ENCODE peak calls at places on chromosomes 16 and 17, in six cellular contexts. One of them, this sample, is unnamed.

GRCh38 chr16:15396948-15397594 is 1.5 kb downstream of the MPV17L start:
- DNase-seq in thoracic aorta: no peak
- DNase-seq in LNCaP clone FGC: no peak
- DNase-seq in heart right ventricle: no peak
- DNase-seq in psoas muscle: no peak
- DNase-seq in fibroblast of the aortic adventitia: no peak
- DNase-seq in this sample: no peak

GRCh38 chr17:2419526-2419925 is 18.7 kb upstream of the MNT start:
- DNase-seq in thoracic aorta: no peak
- DNase-seq in LNCaP clone FGC: no peak
- DNase-seq in heart right ventricle: no peak
- DNase-seq in psoas muscle: no peak
- DNase-seq in fibroblast of the aortic adventitia: no peak
- DNase-seq in this sample: no peak

GRCh38 chr17:7056386-7056785 is 12.5 kb upstream of the SLC16A11 start:
- DNase-seq in thoracic aorta: no peak
- DNase-seq in LNCaP clone FGC: no peak
- DNase-seq in heart right ventricle: no peak
- DNase-seq in psoas muscle: no peak
- DNase-seq in fibroblast of the aortic adventitia: no peak
- DNase-seq in this sample: peak; percentile 4

GRCh38 chr16:9124444-9124843 is 33.0 kb downstream of the HAPSTR1 start:
- DNase-seq in thoracic aorta: no peak
- DNase-seq in LNCaP clone FGC: no peak
- DNase-seq in heart right ventricle: no peak
- DNase-seq in psoas muscle: no peak
- DNase-seq in fibroblast of the aortic adventitia: no peak
- DNase-seq in this sample: no peak

GRCh38 chr17:32259596-32259995 is 6.0 kb upstream of the RHBDL3 start:
- DNase-seq in thoracic aorta: no peak
- DNase-seq in LNCaP clone FGC: no peak
- DNase-seq in heart right ventricle: no peak
- DNase-seq in psoas muscle: no peak
- DNase-seq in fibroblast of the aortic adventitia: peak; percentile 63
- DNase-seq in this sample: no peak

GRCh38 chr17:72408122-72408382 is 287.2 kb downstream of the SOX9 start:
- DNase-seq in thoracic aorta: no peak
- DNase-seq in LNCaP clone FGC: no peak
- DNase-seq in heart right ventricle: no peak
- DNase-seq in psoas muscle: no peak
- DNase-seq in fibroblast of the aortic adventitia: no peak
- DNase-seq in this sample: no peak

GRCh38 chr17:73976676-73977521 is 226.6 kb upstream of the RPL38 start:
- DNase-seq in thoracic aorta: no peak
- DNase-seq in LNCaP clone FGC: no peak
- DNase-seq in heart right ventricle: peak; percentile 25
- DNase-seq in psoas muscle: no peak
- DNase-seq in fibroblast of the aortic adventitia: peak; percentile 4
- DNase-seq in this sample: no peak

GRCh38 chr17:1498869-1499268 is 6.4 kb upstream of the MYO1C start:
- DNase-seq in thoracic aorta: no peak
- DNase-seq in LNCaP clone FGC: no peak
- DNase-seq in heart right ventricle: no peak
- DNase-seq in psoas muscle: no peak
- DNase-seq in fibroblast of the aortic adventitia: peak; percentile 43
- DNase-seq in this sample: peak; percentile 40

GRCh38 chr17:63452091-63452978 is 6.2 kb upstream of the CYB561 start:
- DNase-seq in thoracic aorta: no peak
- DNase-seq in LNCaP clone FGC: no peak
- DNase-seq in heart right ventricle: no peak
- DNase-seq in psoas muscle: no peak
- DNase-seq in fibroblast of the aortic adventitia: no peak
- DNase-seq in this sample: no peak

GRCh38 chr16:3681206-3681605 is 26.7 kb downstream of the DNASE1 start:
- DNase-seq in thoracic aorta: no peak
- DNase-seq in LNCaP clone FGC: no peak
- DNase-seq in heart right ventricle: peak; percentile 26
- DNase-seq in psoas muscle: peak; percentile 77
- DNase-seq in fibroblast of the aortic adventitia: no peak
- DNase-seq in this sample: no peak

GRCh38 chr17:81821603-81822311 is 11.3 kb downstream of the MCRIP1 start:
- DNase-seq in thoracic aorta: peak; percentile 40
- DNase-seq in LNCaP clone FGC: peak; percentile 93
- DNase-seq in heart right ventricle: peak; percentile 85
- DNase-seq in psoas muscle: peak; percentile 95
- DNase-seq in fibroblast of the aortic adventitia: peak; percentile 55
- DNase-seq in this sample: no peak
- TF ChIP-seq CTCF in thoracic aorta: peak; percentile 58
- TF ChIP-seq CTCF in LNCaP clone FGC: peak; percentile 83
- TF ChIP-seq CTCF in heart right ventricle: peak; percentile 68
- TF ChIP-seq CTCF in psoas muscle: peak; percentile 70
- TF ChIP-seq CTCF in fibroblast of the aortic adventitia: peak; percentile 58
- TF ChIP-seq CTCF in this sample: peak; percentile 69

GRCh38 chr16:90083139-90083538 is 6.0 kb upstream of the PRDM7 start:
- DNase-seq in thoracic aorta: no peak
- DNase-seq in LNCaP clone FGC: no peak
- DNase-seq in heart right ventricle: no peak
- DNase-seq in psoas muscle: no peak
- DNase-seq in fibroblast of the aortic adventitia: no peak
- DNase-seq in this sample: no peak

GRCh38 chr16:90081606-90081970 is 4.5 kb upstream of the PRDM7 start:
- DNase-seq in thoracic aorta: no peak
- DNase-seq in LNCaP clone FGC: no peak
- DNase-seq in heart right ventricle: no peak
- DNase-seq in psoas muscle: no peak
- DNase-seq in fibroblast of the aortic adventitia: no peak
- DNase-seq in this sample: no peak

GRCh38 chr16:90078594-90078895 is 1.4 kb upstream of the PRDM7 start:
- DNase-seq in thoracic aorta: no peak
- DNase-seq in LNCaP clone FGC: no peak
- DNase-seq in heart right ventricle: no peak
- DNase-seq in psoas muscle: no peak
- DNase-seq in fibroblast of the aortic adventitia: no peak
- DNase-seq in this sample: no peak

GRCh38 chr16:90077240-90077756 is at the start of gene PRDM7:
- DNase-seq in thoracic aorta: peak; percentile 72
- DNase-seq in LNCaP clone FGC: peak; percentile 93
- DNase-seq in heart right ventricle: peak; percentile 93
- DNase-seq in psoas muscle: peak; percentile 98
- DNase-seq in fibroblast of the aortic adventitia: peak; percentile 94
- DNase-seq in this sample: peak; percentile 72

GRCh38 chr16:90077757-90078593 is 844 bp upstream of the PRDM7 start:
- DNase-seq in thoracic aorta: no peak
- DNase-seq in LNCaP clone FGC: no peak
- DNase-seq in heart right ventricle: no peak
- DNase-seq in psoas muscle: no peak
- DNase-seq in fibroblast of the aortic adventitia: peak; percentile 38
- DNase-seq in this sample: peak; percentile 4
- TF ChIP-seq CTCF in thoracic aorta: no peak
- TF ChIP-seq CTCF in LNCaP clone FGC: no peak
- TF ChIP-seq CTCF in heart right ventricle: no peak
- TF ChIP-seq CTCF in psoas muscle: no peak
- TF ChIP-seq CTCF in fibroblast of the aortic adventitia: peak; percentile 12
- TF ChIP-seq CTCF in this sample: peak; percentile 9

GRCh38 chr17:38868095-38868967 is 1.5 kb upstream of the LASP1 start:
- DNase-seq in thoracic aorta: no peak
- DNase-seq in LNCaP clone FGC: no peak
- DNase-seq in heart right ventricle: peak; percentile 72
- DNase-seq in psoas muscle: peak; percentile 74
- DNase-seq in fibroblast of the aortic adventitia: peak; percentile 69
- DNase-seq in this sample: no peak

GRCh38 chr17:38864636-38865398 is 5.0 kb upstream of the LASP1 start:
- DNase-seq in thoracic aorta: no peak
- DNase-seq in LNCaP clone FGC: no peak
- DNase-seq in heart right ventricle: no peak
- DNase-seq in psoas muscle: no peak
- DNase-seq in fibroblast of the aortic adventitia: no peak
- DNase-seq in this sample: no peak

GRCh38 chr17:38868968-38869646 is 751 bp upstream of the LASP1 start:
- DNase-seq in thoracic aorta: peak; percentile 63
- DNase-seq in LNCaP clone FGC: no peak
- DNase-seq in heart right ventricle: peak; percentile 92
- DNase-seq in psoas muscle: peak; percentile 93
- DNase-seq in fibroblast of the aortic adventitia: peak; percentile 93
- DNase-seq in this sample: peak; percentile 58

GRCh38 chr17:38869647-38870258 is at the start of gene LASP1:
- DNase-seq in thoracic aorta: peak; percentile 53
- DNase-seq in LNCaP clone FGC: no peak
- DNase-seq in heart right ventricle: peak; percentile 90
- DNase-seq in psoas muscle: peak; percentile 93
- DNase-seq in fibroblast of the aortic adventitia: peak; percentile 82
- DNase-seq in this sample: no peak

GRCh38 chr17:38867179-38867994 is 2.5 kb upstream of the LASP1 start:
- DNase-seq in thoracic aorta: no peak
- DNase-seq in LNCaP clone FGC: no peak
- DNase-seq in heart right ventricle: peak; percentile 57
- DNase-seq in psoas muscle: no peak
- DNase-seq in fibroblast of the aortic adventitia: peak; percentile 85
- DNase-seq in this sample: no peak
- TF ChIP-seq CTCF in thoracic aorta: peak; percentile 39
- TF ChIP-seq CTCF in LNCaP clone FGC: peak; percentile 13
- TF ChIP-seq CTCF in heart right ventricle: peak; percentile 19
- TF ChIP-seq CTCF in psoas muscle: no peak
- TF ChIP-seq CTCF in fibroblast of the aortic adventitia: peak; percentile 34
- TF ChIP-seq CTCF in this sample: no peak

GRCh38 chr17:75632428-75632827 is 806 bp upstream of the SMIM5 start:
- DNase-seq in thoracic aorta: no peak
- DNase-seq in LNCaP clone FGC: no peak
- DNase-seq in heart right ventricle: no peak
- DNase-seq in psoas muscle: peak; percentile 48
- DNase-seq in fibroblast of the aortic adventitia: no peak
- DNase-seq in this sample: no peak

GRCh38 chr17:75631353-75631752 is 1.9 kb upstream of the SMIM5 start:
- DNase-seq in thoracic aorta: no peak
- DNase-seq in LNCaP clone FGC: no peak
- DNase-seq in heart right ventricle: no peak
- DNase-seq in psoas muscle: peak; percentile 37
- DNase-seq in fibroblast of the aortic adventitia: no peak
- DNase-seq in this sample: no peak

GRCh38 chr17:75633484-75634375 is 496 bp downstream of the SMIM5 start:
- DNase-seq in thoracic aorta: peak; percentile 38
- DNase-seq in LNCaP clone FGC: peak; percentile 86
- DNase-seq in heart right ventricle: peak; percentile 94
- DNase-seq in psoas muscle: peak; percentile 95
- DNase-seq in fibroblast of the aortic adventitia: peak; percentile 83
- DNase-seq in this sample: peak; percentile 64

GRCh38 chr17:75634376-75634740 is 1.1 kb downstream of the SMIM5 start:
- DNase-seq in thoracic aorta: no peak
- DNase-seq in LNCaP clone FGC: no peak
- DNase-seq in heart right ventricle: no peak
- DNase-seq in psoas muscle: no peak
- DNase-seq in fibroblast of the aortic adventitia: no peak
- DNase-seq in this sample: no peak

GRCh38 chr17:75632863-75633483 is at the start of gene SMIM5:
- DNase-seq in thoracic aorta: peak; percentile 50
- DNase-seq in LNCaP clone FGC: peak; percentile 26
- DNase-seq in heart right ventricle: peak; percentile 86
- DNase-seq in psoas muscle: peak; percentile 95
- DNase-seq in fibroblast of the aortic adventitia: peak; percentile 86
- DNase-seq in this sample: peak; percentile 45
- TF ChIP-seq CTCF in thoracic aorta: peak; percentile 96
- TF ChIP-seq CTCF in LNCaP clone FGC: peak; percentile 97
- TF ChIP-seq CTCF in heart right ventricle: peak; percentile 92
- TF ChIP-seq CTCF in psoas muscle: peak; percentile 97
- TF ChIP-seq CTCF in fibroblast of the aortic adventitia: peak; percentile 96
- TF ChIP-seq CTCF in this sample: peak; percentile 96

GRCh38 chr17:78576389-78577112 is 645 bp downstream of the DNAH17 start:
- DNase-seq in thoracic aorta: no peak
- DNase-seq in LNCaP clone FGC: no peak
- DNase-seq in heart right ventricle: peak; percentile 43
- DNase-seq in psoas muscle: peak; percentile 52
- DNase-seq in fibroblast of the aortic adventitia: no peak
- DNase-seq in this sample: no peak

GRCh38 chr17:78572277-78573205 is 4.7 kb downstream of the DNAH17 start:
- DNase-seq in thoracic aorta: no peak
- DNase-seq in LNCaP clone FGC: no peak
- DNase-seq in heart right ventricle: no peak
- DNase-seq in psoas muscle: no peak
- DNase-seq in fibroblast of the aortic adventitia: no peak
- DNase-seq in this sample: no peak

GRCh38 chr17:78575899-78576298 is 1.3 kb downstream of the DNAH17 start:
- DNase-seq in thoracic aorta: no peak
- DNase-seq in LNCaP clone FGC: no peak
- DNase-seq in heart right ventricle: no peak
- DNase-seq in psoas muscle: peak; percentile 12
- DNase-seq in fibroblast of the aortic adventitia: no peak
- DNase-seq in this sample: no peak

GRCh38 chr17:78575340-78575739 is 1.9 kb downstream of the DNAH17 start:
- DNase-seq in thoracic aorta: no peak
- DNase-seq in LNCaP clone FGC: no peak
- DNase-seq in heart right ventricle: no peak
- DNase-seq in psoas muscle: peak; percentile 30
- DNase-seq in fibroblast of the aortic adventitia: no peak
- DNase-seq in this sample: no peak

GRCh38 chr17:78573955-78574354 is 3.2 kb downstream of the DNAH17 start:
- DNase-seq in thoracic aorta: no peak
- DNase-seq in LNCaP clone FGC: no peak
- DNase-seq in heart right ventricle: no peak
- DNase-seq in psoas muscle: peak; percentile 34
- DNase-seq in fibroblast of the aortic adventitia: no peak
- DNase-seq in this sample: no peak
- TF ChIP-seq CTCF in thoracic aorta: no peak
- TF ChIP-seq CTCF in LNCaP clone FGC: peak; percentile 16
- TF ChIP-seq CTCF in heart right ventricle: no peak
- TF ChIP-seq CTCF in psoas muscle: no peak
- TF ChIP-seq CTCF in fibroblast of the aortic adventitia: no peak
- TF ChIP-seq CTCF in this sample: no peak

DNA sequence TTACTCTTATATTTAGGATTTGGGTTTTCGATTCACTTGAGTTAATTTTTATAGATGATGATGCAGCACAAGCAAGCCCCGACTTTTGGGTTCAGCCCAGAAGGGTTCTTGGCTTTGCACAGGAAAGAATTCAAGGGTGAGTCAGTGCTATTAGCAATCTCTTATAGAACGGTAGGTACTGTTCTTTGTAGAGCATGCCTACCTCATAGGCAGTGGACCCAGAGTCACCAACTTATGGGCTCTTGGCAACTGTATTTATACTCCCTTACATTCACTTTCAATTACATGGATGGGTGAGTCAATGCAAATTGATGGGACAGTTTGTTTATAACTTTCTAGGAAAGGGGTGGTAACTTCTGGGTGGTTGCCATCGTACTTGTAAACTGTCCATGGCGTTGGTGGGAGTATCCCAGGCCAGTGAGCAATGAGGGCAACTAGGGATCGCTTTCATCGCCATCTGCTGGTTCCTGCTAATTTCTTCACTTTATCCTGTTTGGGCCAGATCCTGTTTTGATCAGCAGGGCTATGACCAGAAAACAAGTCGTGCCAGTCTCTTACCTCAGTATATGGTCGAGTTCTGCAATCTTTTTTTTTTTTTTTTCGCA is 362.6 kb downstream of the CNTNAP4 start:
- DNase-seq in thoracic aorta: no peak
- DNase-seq in LNCaP clone FGC: peak; percentile 53
- DNase-seq in heart right ventricle: no peak
- DNase-seq in psoas muscle: no peak
- DNase-seq in fibroblast of the aortic adventitia: peak; percentile 7
- DNase-seq in this sample: no peak
- TF ChIP-seq CTCF in thoracic aorta: no peak
- TF ChIP-seq CTCF in LNCaP clone FGC: peak; percentile 47
- TF ChIP-seq CTCF in heart right ventricle: no peak
- TF ChIP-seq CTCF in psoas muscle: no peak
- TF ChIP-seq CTCF in fibroblast of the aortic adventitia: peak; percentile 2
- TF ChIP-seq CTCF in this sample: no peak

GRCh38 chr17:77620282-77620681 is 338.2 kb upstream of the TNRC6C start:
- DNase-seq in thoracic aorta: no peak
- DNase-seq in LNCaP clone FGC: no peak
- DNase-seq in heart right ventricle: no peak
- DNase-seq in psoas muscle: no peak
- DNase-seq in fibroblast of the aortic adventitia: no peak
- DNase-seq in this sample: no peak
- TF ChIP-seq CTCF in thoracic aorta: no peak
- TF ChIP-seq CTCF in LNCaP clone FGC: no peak
- TF ChIP-seq CTCF in heart right ventricle: no peak
- TF ChIP-seq CTCF in psoas muscle: no peak
- TF ChIP-seq CTCF in fibroblast of the aortic adventitia: no peak
- TF ChIP-seq CTCF in this sample: no peak

This sample was measured in BJ.